ENCODE peak calls at places on chromosome 19, in six cellular contexts. M is lower leg skin; L is activated naive CD8-positive, alpha-beta T cell treated with anti-CD3 and anti-CD28 coated beads, Interleukin-2, amount 50 U/mL, for 24 hours; S is stimulated activated CD8-positive, alpha-beta memory T cell treated with anti-CD3 and anti-CD28 coated beads, Interleukin-4, amount 100 ng/mL, for 1 hour; Q is posterior cingulate gyrus; J is stomach. R is an unnamed sample.

GRCh38 chr19:54253331-54254194 is 3.5 kb downstream of the LILRB5 start:
- DNase-seq in M (no peak), L (no peak), S (no peak), Q (no peak), J (no peak), R (no peak)

GRCh38 chr19:18416778-18417249 is 2.4 kb upstream of the SSBP4 start:
- DNase-seq in M (peak; percentile 98), L (peak; percentile 78), S (no peak), Q (peak; percentile 65), J (peak; percentile 74), R (peak; percentile 84)

GRCh38 chr19:34269081-34269480 is 14.7 kb downstream of the GARRE1 start:
- DNase-seq in M (no peak), L (no peak), S (no peak), Q (no peak), J (no peak), R (no peak)

GRCh38 chr19:5694952-5695648 is 5.0 kb downstream of the RPL36 start:
- DNase-seq in M (no peak), L (no peak), S (no peak), Q (no peak), J (no peak), R (no peak)

GRCh38 chr19:46571495-46571894 is 29.6 kb upstream of the CALM3 start:
- DNase-seq in M (no peak), L (no peak), S (no peak), Q (no peak), J (no peak), R (no peak)

GRCh38 chr19:29717051-29717450 is 2.0 kb upstream of the C19orf12 start:
- DNase-seq in M (no peak), L (no peak), S (no peak), Q (no peak), J (no peak), R (no peak)

GRCh38 chr19:489418-490196 is 6.7 kb upstream of the MADCAM1 start:
- DNase-seq in M (peak; percentile 84), L (no peak), S (no peak), Q (no peak), J (no peak), R (peak; percentile 36)

GRCh38 chr19:31616031-31616430 is 266.8 kb upstream of the TSHZ3 start:
- DNase-seq in M (no peak), L (no peak), S (no peak), Q (no peak), J (no peak), R (no peak)

GRCh38 chr19:14111486-14111885 is 6.1 kb downstream of the PRKACA start:
- DNase-seq in M (no peak), L (no peak), S (no peak), Q (no peak), J (no peak), R (no peak)

GRCh38 chr19:44710483-44710882 is 11.5 kb downstream of the CEACAM16 start:
- DNase-seq in M (no peak), L (no peak), S (no peak), Q (no peak), J (no peak), R (no peak)

GRCh38 chr19:1411255-1412191 is 4.1 kb downstream of the DAZAP1 start:
- DNase-seq in M (no peak), L (peak; percentile 33), S (no peak), Q (peak; percentile 88), J (no peak), R (no peak)

GRCh38 chr19:41327499-41328156 is 17.7 kb downstream of the CCDC97 start:
- DNase-seq in M (peak; percentile 96), L (peak; percentile 84), S (peak; percentile 61), Q (no peak), J (peak; percentile 87), R (peak; percentile 89)

GRCh38 chr19:28878862-28879566 is 333.9 kb downstream of the UQCRFS1 start:
- DNase-seq in M (peak; percentile 93), L (peak; percentile 68), S (peak; percentile 34), Q (peak; percentile 77), J (peak; percentile 77), R (peak; percentile 56)

GRCh38 chr19:40474737-40475136 is 7.9 kb downstream of the SPTBN4 start:
- DNase-seq in M (no peak), L (no peak), S (no peak), Q (no peak), J (no peak), R (no peak)

GRCh38 chr19:2214253-2214652 is 21.9 kb downstream of the PLEKHJ1 start:
- DNase-seq in M (no peak), L (no peak), S (no peak), Q (no peak), J (no peak), R (no peak)

GRCh38 chr19:1269478-1270167 is 491 bp downstream of the CIRBP start:
- DNase-seq in M (peak; percentile 97), L (peak; percentile 88), S (peak; percentile 74), Q (peak; percentile 77), J (peak; percentile 86), R (peak; percentile 90)

GRCh38 chr19:43101950-43102349 is 19.4 kb upstream of the PSG2 start:
- DNase-seq in M (no peak), L (no peak), S (no peak), Q (no peak), J (no peak), R (no peak)

GRCh38 chr19:4278460-4278901 is 585 bp upstream of the SHD start:
- DNase-seq in M (no peak), L (no peak), S (no peak), Q (no peak), J (no peak), R (no peak)

GRCh38 chr19:13260883-13261653 is 110.9 kb downstream of the IER2 start:
- DNase-seq in M (no peak), L (peak; percentile 36), S (no peak), Q (no peak), J (peak; percentile 33), R (peak; percentile 82)

GRCh38 chr19:40702337-40703012 is 12.0 kb upstream of the NUMBL start:
- DNase-seq in M (no peak), L (no peak), S (no peak), Q (peak; percentile 30), J (peak; percentile 74), R (no peak)

GRCh38 chr19:18304496-18305312 is 18.2 kb downstream of the LSM4 start:
- DNase-seq in M (peak; percentile 98), L (peak; percentile 89), S (peak; percentile 72), Q (peak; percentile 64), J (peak; percentile 80), R (peak; percentile 91)

GRCh38 chr19:5170329-5170745 is 170.3 kb downstream of the PTPRS start:
- DNase-seq in M (no peak), L (peak; percentile 77), S (peak; percentile 13), Q (peak; percentile 34), J (peak; percentile 34), R (no peak)

GRCh38 chr19:3019211-3019854 is 9.7 kb downstream of the TLE2 start:
- DNase-seq in M (no peak), L (no peak), S (no peak), Q (no peak), J (no peak), R (no peak)

GRCh38 chr19:11781295-11782057 is 14.7 kb downstream of the ZNF441 start:
- DNase-seq in M (no peak), L (no peak), S (no peak), Q (no peak), J (no peak), R (no peak)

GRCh38 chr19:10408511-10409291 is 5.4 kb upstream of the CDC37 start:
- DNase-seq in M (no peak), L (peak; percentile 77), S (no peak), Q (no peak), J (no peak), R (peak; percentile 70)